ENCODE peak calls at places on chromosomes 16 and 17, in five cellular contexts. R is Right ventricle myocardium superior; Z is HTR-8/SVneo; W is activated naive CD8-positive, alpha-beta T cell treated with anti-CD3 and anti-CD28 coated beads, Interleukin-2, amount 50 U/mL, for 24 hours; H is effector memory CD4-positive, alpha-beta T cell. D is an unnamed sample.

GRCh38 chr17:50071692-50072091 is 15.8 kb downstream of the ITGA3 start:
- DNase-seq in R (no peak), Z (no peak), W (no peak), H (no peak), D (no peak)

GRCh38 chr16:11229906-11230305 is 26.1 kb downstream of the SOCS1 start:
- DNase-seq in R (no peak), Z (no peak), W (no peak), H (no peak), D (no peak)

GRCh38 chr16:66400503-66401380 is 26.4 kb upstream of the BEAN1 start:
- DNase-seq in R (no peak), Z (no peak), W (no peak), H (no peak), D (no peak)

GRCh38 chr17:77666881-77667395 is 291.6 kb upstream of the TNRC6C start:
- DNase-seq in R (no peak), Z (no peak), W (peak; percentile 67), H (peak; percentile 51), D (no peak)

GRCh38 chr16:83899272-83899897 is 470 bp downstream of the MLYCD start:
- DNase-seq in R (peak; percentile 69), Z (peak; percentile 39), W (peak; percentile 45), H (no peak), D (peak; percentile 71)

GRCh38 chr17:27873211-27873610 is 20.0 kb downstream of the LYRM9 start:
- DNase-seq in R (no peak), Z (no peak), W (no peak), H (no peak), D (no peak)

GRCh38 chr17:57354669-57355068 is 98.3 kb downstream of the MSI2 start:
- DNase-seq in R (no peak), Z (no peak), W (no peak), H (no peak), D (no peak)

GRCh38 chr17:16886655-16887322 is 85.1 kb downstream of the TNFRSF13B start:
- DNase-seq in R (no peak), Z (no peak), W (no peak), H (no peak), D (no peak)

GRCh38 chr16:3582276-3583165 is 5.3 kb upstream of the NLRC3 start:
- DNase-seq in R (peak; percentile 26), Z (no peak), W (no peak), H (no peak), D (no peak)

GRCh38 chr16:23509763-23510153 is 536 bp downstream of the GGA2 start:
- DNase-seq in R (no peak), Z (no peak), W (peak; percentile 36), H (peak; percentile 21), D (no peak)

GRCh38 chr16:2748757-2749455 is 3.5 kb upstream of the SRRM2 start:
- DNase-seq in R (peak; percentile 17), Z (no peak), W (no peak), H (no peak), D (no peak)

GRCh38 chr17:7294614-7295153 is at the start of gene YBX2:
- DNase-seq in R (peak; percentile 78), Z (no peak), W (peak; percentile 79), H (peak; percentile 63), D (peak; percentile 95)

GRCh38 chr17:35086931-35087573 is 23.5 kb upstream of the RFFL start:
- DNase-seq in R (no peak), Z (no peak), W (no peak), H (no peak), D (no peak)

GRCh38 chr17:38415250-38416194 is 12.7 kb upstream of the ARHGAP23 start:
- DNase-seq in R (no peak), Z (no peak), W (peak; percentile 34), H (no peak), D (peak; percentile 89)

GRCh38 chr17:57988301-57989010 is 402 bp upstream of the VEZF1 start:
- DNase-seq in R (peak; percentile 83), Z (peak; percentile 95), W (peak; percentile 50), H (no peak), D (peak; percentile 83)

GRCh38 chr16:87332150-87332549 is 15.0 kb upstream of the C16orf95 start:
- DNase-seq in R (peak; percentile 21), Z (no peak), W (no peak), H (no peak), D (no peak)

GRCh38 chr17:63316100-63316499 is 130.0 kb downstream of the CYB561 start:
- DNase-seq in R (no peak), Z (no peak), W (no peak), H (no peak), D (no peak)

GRCh38 chr17:5705876-5706420 is 121.6 kb upstream of the NLRP1 start:
- DNase-seq in R (no peak), Z (no peak), W (no peak), H (no peak), D (no peak)

GRCh38 chr16:70432800-70433455 is 6.0 kb downstream of the ST3GAL2 start:
- DNase-seq in R (peak; percentile 74), Z (no peak), W (no peak), H (no peak), D (no peak)

GRCh38 chr17:58329035-58329807 is 626 bp upstream of the TSPOAP1 start:
- DNase-seq in R (no peak), Z (no peak), W (peak; percentile 90), H (peak; percentile 39), D (no peak)

GRCh38 chr16:35692824-35693223 is 2233.4 kb downstream of the TP53TG3F start:
- DNase-seq in R (no peak), Z (no peak), W (no peak), H (no peak), D (no peak)

D was measured in Caco-2.